ENCODE peak calls at places on chromosomes 5 and 9, in nine cellular contexts. One of them, this sample, is unnamed.

GRCh38 chr5:109921735-109922395 is 232.1 kb downstream of the MAN2A1 start:
- DNase-seq in Peyer's patch: peak
- DNase-seq in Panc1: no peak
- DNase-seq in AG09309: no peak
- DNase-seq in A549: no peak
- DNase-seq in astrocyte of the spinal cord: no peak
- DNase-seq in RWPE1: no peak
- DNase-seq in progenitor cell of endocrine pancreas: no peak
- DNase-seq in AG10803: no peak
- DNase-seq in this sample: no peak

GRCh38 chr9:99576830-99577229 is 244.9 kb upstream of the NR4A3 start:
- DNase-seq in AG09309: no peak
- DNase-seq in progenitor cell of endocrine pancreas: no peak
- DNase-seq in Peyer's patch: no peak
- DNase-seq in A549: no peak
- DNase-seq in RWPE1: no peak
- DNase-seq in astrocyte of the spinal cord: no peak
- DNase-seq in AG10803: no peak
- DNase-seq in Panc1: no peak
- DNase-seq in this sample: no peak

GRCh38 chr5:98458726-98459125 is 314.7 kb upstream of the RGMB start:
- DNase-seq in Panc1: no peak
- DNase-seq in AG09309: no peak
- DNase-seq in RWPE1: no peak
- DNase-seq in A549: no peak
- DNase-seq in progenitor cell of endocrine pancreas: no peak
- DNase-seq in Peyer's patch: no peak
- DNase-seq in AG10803: peak
- DNase-seq in astrocyte of the spinal cord: no peak
- DNase-seq in this sample: no peak

GRCh38 chr5:131635755-131636479 is 888 bp upstream of the RAPGEF6 start:
- DNase-seq in progenitor cell of endocrine pancreas: no peak
- DNase-seq in Peyer's patch: no peak
- DNase-seq in A549: peak
- DNase-seq in Panc1: no peak
- DNase-seq in RWPE1: no peak
- DNase-seq in AG10803: peak
- DNase-seq in astrocyte of the spinal cord: no peak
- DNase-seq in AG09309: no peak
- DNase-seq in this sample: no peak

GRCh38 chr9:115614931-115615401 is 497.0 kb upstream of the TNC start:
- DNase-seq in A549: peak
- DNase-seq in Peyer's patch: no peak
- DNase-seq in RWPE1: no peak
- DNase-seq in AG09309: no peak
- DNase-seq in AG10803: no peak
- DNase-seq in astrocyte of the spinal cord: no peak
- DNase-seq in progenitor cell of endocrine pancreas: no peak
- DNase-seq in Panc1: no peak
- DNase-seq in this sample: no peak

GRCh38 chr5:80569961-80570786 is at the start of gene ANKRD34B:
- DNase-seq in Peyer's patch: no peak
- DNase-seq in Panc1: no peak
- DNase-seq in AG09309: no peak
- DNase-seq in A549: peak
- DNase-seq in astrocyte of the spinal cord: no peak
- DNase-seq in AG10803: no peak
- DNase-seq in progenitor cell of endocrine pancreas: peak
- DNase-seq in RWPE1: peak
- DNase-seq in this sample: no peak

GRCh38 chr9:127741831-127742434 is 6.8 kb upstream of the TOR2A start:
- DNase-seq in AG09309: no peak
- DNase-seq in Peyer's patch: peak
- DNase-seq in A549: peak
- DNase-seq in AG10803: peak
- DNase-seq in RWPE1: no peak
- DNase-seq in astrocyte of the spinal cord: peak
- DNase-seq in progenitor cell of endocrine pancreas: peak
- DNase-seq in Panc1: no peak
- DNase-seq in this sample: no peak

GRCh38 chr5:126594676-126595485 is at the start of gene ALDH7A1:
- DNase-seq in A549: peak
- DNase-seq in progenitor cell of endocrine pancreas: peak
- DNase-seq in astrocyte of the spinal cord: peak
- DNase-seq in Panc1: peak
- DNase-seq in Peyer's patch: peak
- DNase-seq in RWPE1: peak
- DNase-seq in AG09309: peak
- DNase-seq in AG10803: peak
- DNase-seq in this sample: no peak

GRCh38 chr9:5326893-5327548 is 12.7 kb downstream of the RLN1 start:
- DNase-seq in RWPE1: no peak
- DNase-seq in Peyer's patch: peak
- DNase-seq in AG10803: no peak
- DNase-seq in progenitor cell of endocrine pancreas: peak
- DNase-seq in astrocyte of the spinal cord: no peak
- DNase-seq in Panc1: no peak
- DNase-seq in A549: no peak
- DNase-seq in AG09309: no peak
- DNase-seq in this sample: no peak

GRCh38 chr5:56522169-56522568 is 289.0 kb upstream of the ANKRD55 start:
- DNase-seq in AG10803: no peak
- DNase-seq in progenitor cell of endocrine pancreas: no peak
- DNase-seq in astrocyte of the spinal cord: no peak
- DNase-seq in AG09309: no peak
- DNase-seq in A549: no peak
- DNase-seq in RWPE1: no peak
- DNase-seq in Peyer's patch: no peak
- DNase-seq in Panc1: no peak
- DNase-seq in this sample: no peak

GRCh38 chr5:39172593-39172992 is 46.8 kb downstream of the FYB1 start:
- DNase-seq in AG10803: no peak
- DNase-seq in astrocyte of the spinal cord: no peak
- DNase-seq in Panc1: no peak
- DNase-seq in RWPE1: no peak
- DNase-seq in Peyer's patch: no peak
- DNase-seq in AG09309: no peak
- DNase-seq in progenitor cell of endocrine pancreas: no peak
- DNase-seq in A549: no peak
- DNase-seq in this sample: no peak

GRCh38 chr5:104247260-104247659 is 684.7 kb upstream of the NUDT12 start:
- DNase-seq in Panc1: no peak
- DNase-seq in A549: no peak
- DNase-seq in AG09309: no peak
- DNase-seq in RWPE1: no peak
- DNase-seq in Peyer's patch: no peak
- DNase-seq in astrocyte of the spinal cord: no peak
- DNase-seq in progenitor cell of endocrine pancreas: no peak
- DNase-seq in AG10803: no peak
- DNase-seq in this sample: no peak

GRCh38 chr5:78320461-78320860 is 26.0 kb upstream of the AP3B1 start:
- DNase-seq in progenitor cell of endocrine pancreas: no peak
- DNase-seq in RWPE1: peak
- DNase-seq in AG09309: peak
- DNase-seq in AG10803: peak
- DNase-seq in Panc1: no peak
- DNase-seq in Peyer's patch: no peak
- DNase-seq in A549: peak
- DNase-seq in astrocyte of the spinal cord: peak
- DNase-seq in this sample: no peak

GRCh38 chr9:101530076-101530711 is 3.5 kb upstream of the RNF20 start:
- DNase-seq in Panc1: peak
- DNase-seq in Peyer's patch: peak
- DNase-seq in A549: peak
- DNase-seq in astrocyte of the spinal cord: peak
- DNase-seq in AG10803: peak
- DNase-seq in AG09309: peak
- DNase-seq in progenitor cell of endocrine pancreas: peak
- DNase-seq in RWPE1: peak
- DNase-seq in this sample: peak

GRCh38 chr5:140840978-140841962 is at the start of gene PCDHA8:
- DNase-seq in progenitor cell of endocrine pancreas: no peak
- DNase-seq in A549: peak
- DNase-seq in Panc1: no peak
- DNase-seq in AG10803: no peak
- DNase-seq in astrocyte of the spinal cord: no peak
- DNase-seq in Peyer's patch: no peak
- DNase-seq in RWPE1: peak
- DNase-seq in AG09309: no peak
- DNase-seq in this sample: no peak
- TF ChIP-seq CTCF in progenitor cell of endocrine pancreas: no peak
- TF ChIP-seq CTCF in A549: peak
- TF ChIP-seq CTCF in Panc1: peak
- TF ChIP-seq CTCF in AG10803: peak
- TF ChIP-seq CTCF in astrocyte of the spinal cord: peak
- TF ChIP-seq CTCF in Peyer's patch: no peak
- TF ChIP-seq CTCF in RWPE1: peak
- TF ChIP-seq CTCF in AG09309: peak
- TF ChIP-seq CTCF in this sample: no peak

DNA sequence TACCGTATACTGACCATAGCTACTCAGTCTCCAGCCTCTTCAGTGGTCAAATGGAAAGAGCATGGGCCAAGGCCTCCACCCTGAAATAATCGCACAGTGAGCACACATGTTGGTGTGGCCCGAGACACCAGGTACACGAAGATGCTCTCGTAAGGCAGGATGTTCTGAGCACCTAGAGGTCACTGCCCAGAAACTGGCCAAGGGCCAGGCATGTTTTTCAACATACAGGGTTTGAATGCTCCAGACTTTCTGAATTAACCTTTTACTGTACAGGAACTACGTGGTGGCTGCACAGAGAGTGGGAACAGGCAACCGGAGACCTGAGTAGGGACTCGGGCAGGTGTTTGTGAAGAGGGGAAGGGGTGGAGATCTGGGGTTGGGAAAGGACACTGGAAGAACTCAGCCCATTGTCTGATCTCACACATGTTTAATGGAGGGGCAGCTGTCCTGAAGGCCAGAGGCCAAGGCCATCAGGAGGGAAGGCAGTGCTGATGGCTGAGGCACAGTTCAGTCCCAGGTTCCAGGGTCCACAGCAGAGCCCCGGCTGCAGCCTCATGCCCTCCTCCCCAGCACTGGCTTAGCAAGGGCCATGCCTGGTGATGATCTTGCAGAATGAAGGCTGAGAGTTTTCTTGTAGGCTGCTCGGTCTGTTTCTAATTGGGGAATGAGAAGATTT is 48.5 kb upstream of the ANKRD18A start:
- DNase-seq in Peyer's patch: no peak
- DNase-seq in progenitor cell of endocrine pancreas: no peak
- DNase-seq in RWPE1: no peak
- DNase-seq in Panc1: no peak
- DNase-seq in AG09309: no peak
- DNase-seq in astrocyte of the spinal cord: no peak
- DNase-seq in AG10803: no peak
- DNase-seq in A549: no peak
- DNase-seq in this sample: no peak
- TF ChIP-seq CTCF in Peyer's patch: no peak
- TF ChIP-seq CTCF in progenitor cell of endocrine pancreas: no peak
- TF ChIP-seq CTCF in RWPE1: no peak
- TF ChIP-seq CTCF in Panc1: no peak
- TF ChIP-seq CTCF in AG09309: no peak
- TF ChIP-seq CTCF in astrocyte of the spinal cord: no peak
- TF ChIP-seq CTCF in AG10803: no peak
- TF ChIP-seq CTCF in A549: no peak
- TF ChIP-seq CTCF in this sample: no peak

DNA sequence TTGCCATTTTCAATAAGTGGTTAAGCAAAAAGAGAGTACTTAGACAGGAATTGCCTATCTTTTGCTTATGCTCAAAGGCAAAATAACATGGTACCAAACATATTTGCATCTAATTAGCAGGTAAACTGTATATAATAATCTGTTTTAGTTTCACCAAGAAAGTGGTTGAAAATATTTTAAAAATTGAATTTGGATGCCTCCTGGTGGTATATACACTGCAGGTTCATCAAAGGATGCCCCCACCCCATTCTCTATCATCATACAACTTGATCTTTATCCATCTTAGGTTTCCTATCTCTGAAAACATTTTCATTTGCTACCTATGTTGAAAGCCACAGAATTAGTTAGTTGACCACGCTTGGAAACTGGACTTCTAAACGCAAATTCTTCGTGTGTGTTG is 47.0 kb upstream of the MROH2B start:
- DNase-seq in Peyer's patch: no peak
- DNase-seq in AG09309: no peak
- DNase-seq in astrocyte of the spinal cord: no peak
- DNase-seq in Panc1: no peak
- DNase-seq in RWPE1: no peak
- DNase-seq in progenitor cell of endocrine pancreas: no peak
- DNase-seq in AG10803: no peak
- DNase-seq in A549: no peak
- DNase-seq in this sample: no peak
- TF ChIP-seq CTCF in Peyer's patch: no peak
- TF ChIP-seq CTCF in AG09309: no peak
- TF ChIP-seq CTCF in astrocyte of the spinal cord: no peak
- TF ChIP-seq CTCF in Panc1: no peak
- TF ChIP-seq CTCF in RWPE1: no peak
- TF ChIP-seq CTCF in progenitor cell of endocrine pancreas: no peak
- TF ChIP-seq CTCF in AG10803: no peak
- TF ChIP-seq CTCF in A549: no peak
- TF ChIP-seq CTCF in this sample: no peak

GRCh38 chr9:117551171-117551570 is 136.3 kb upstream of the ASTN2 start:
- DNase-seq in Peyer's patch: no peak
- DNase-seq in RWPE1: no peak
- DNase-seq in Panc1: no peak
- DNase-seq in progenitor cell of endocrine pancreas: no peak
- DNase-seq in AG09309: no peak
- DNase-seq in astrocyte of the spinal cord: no peak
- DNase-seq in A549: no peak
- DNase-seq in AG10803: no peak
- DNase-seq in this sample: no peak

GRCh38 chr9:117552811-117553210 is 138.0 kb upstream of the ASTN2 start:
- DNase-seq in astrocyte of the spinal cord: no peak
- DNase-seq in RWPE1: no peak
- DNase-seq in progenitor cell of endocrine pancreas: no peak
- DNase-seq in A549: no peak
- DNase-seq in Panc1: no peak
- DNase-seq in AG10803: no peak
- DNase-seq in AG09309: no peak
- DNase-seq in Peyer's patch: no peak
- DNase-seq in this sample: no peak

DNA sequence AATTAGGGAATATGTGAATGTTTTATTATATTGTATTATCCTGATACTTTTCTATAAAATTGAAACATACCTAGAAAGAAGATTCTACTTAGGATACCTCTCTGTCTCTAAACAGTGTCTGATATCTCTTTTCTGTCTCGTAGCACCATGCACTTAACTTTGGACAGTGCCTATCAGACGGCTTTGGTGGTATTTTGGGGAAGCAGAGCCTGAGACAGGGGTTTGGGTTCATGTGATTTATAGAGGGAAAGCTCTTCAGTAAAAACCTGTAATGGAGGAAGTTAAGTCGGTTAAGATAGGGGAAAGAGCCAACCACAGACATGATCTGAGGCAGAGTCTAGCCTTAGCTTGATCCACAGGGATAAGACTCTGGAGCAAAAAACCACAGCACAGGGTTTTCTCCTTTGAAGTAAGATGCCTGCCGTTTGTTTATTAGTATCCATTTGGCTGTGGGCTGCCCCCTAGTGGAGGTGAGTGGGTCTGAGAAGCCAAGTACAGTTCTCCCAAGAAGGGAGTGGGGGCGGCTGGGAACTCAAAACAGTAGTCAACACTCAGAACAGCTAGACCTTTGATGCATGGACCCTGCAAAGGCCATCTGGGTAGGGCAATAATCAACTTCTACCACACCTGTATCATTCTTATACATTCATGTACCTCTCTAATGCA is 141.2 kb upstream of the ASTN2 start:
- DNase-seq in AG09309: no peak
- DNase-seq in astrocyte of the spinal cord: peak
- DNase-seq in RWPE1: no peak
- DNase-seq in Peyer's patch: peak
- DNase-seq in A549: peak
- DNase-seq in Panc1: peak
- DNase-seq in progenitor cell of endocrine pancreas: peak
- DNase-seq in AG10803: peak
- DNase-seq in this sample: peak
- TF ChIP-seq CTCF in AG09309: no peak
- TF ChIP-seq CTCF in astrocyte of the spinal cord: peak
- TF ChIP-seq CTCF in RWPE1: peak
- TF ChIP-seq CTCF in Peyer's patch: no peak
- TF ChIP-seq CTCF in A549: peak
- TF ChIP-seq CTCF in Panc1: peak
- TF ChIP-seq CTCF in progenitor cell of endocrine pancreas: peak
- TF ChIP-seq CTCF in AG10803: peak
- TF ChIP-seq CTCF in this sample: no peak